ENCODE peak calls at places on chromosomes 1 and 21, in eight cellular contexts. O, Z, M, F, J, U, Y and D are unnamed samples.

GRCh38 chr1:54803761-54804470 is 2.8 kb upstream of the TTC22 start:
- DNase-seq in O (no peak), Z (peak), M (no peak), F (no peak), J (no peak), U (no peak), Y (no peak), D (no peak)

GRCh38 chr1:222919478-222919865 is 104.6 kb downstream of the DISP1 start:
- DNase-seq in O (no peak), Z (peak), M (no peak), F (no peak), J (no peak), U (no peak), Y (no peak), D (no peak)

GRCh38 chr21:25999935-26000582 is 170.5 kb downstream of the APP start:
- DNase-seq in O (no peak), Z (no peak), M (peak), F (no peak), J (no peak), U (peak), Y (no peak), D (no peak)

GRCh38 chr21:29892379-29892778 is 47.4 kb downstream of the GRIK1 start:
- DNase-seq in O (peak), Z (no peak), M (no peak), F (no peak), J (no peak), U (no peak), Y (no peak), D (no peak)

GRCh38 chr1:202709276-202710041 is 795 bp downstream of the SYT2 start:
- DNase-seq in O (no peak), Z (no peak), M (no peak), F (no peak), J (no peak), U (no peak), Y (no peak), D (no peak)

GRCh38 chr1:109821221-109821669 is 57.5 kb upstream of the EPS8L3 start:
- DNase-seq in O (no peak), Z (peak), M (no peak), F (no peak), J (peak), U (no peak), Y (no peak), D (no peak)

GRCh38 chr1:210531475-210532222 is 202.9 kb downstream of the HHAT start:
- DNase-seq in O (no peak), Z (no peak), M (no peak), F (no peak), J (no peak), U (no peak), Y (no peak), D (no peak)

GRCh38 chr1:52602328-52603300 is at the start of gene GPX7:
- DNase-seq in O (no peak), Z (peak), M (peak), F (peak), J (peak), U (peak), Y (peak), D (peak)

GRCh38 chr1:206608108-206608698 is 4.1 kb downstream of the EIF2D start:
- DNase-seq in O (no peak), Z (peak), M (peak), F (no peak), J (no peak), U (peak), Y (no peak), D (no peak)

GRCh38 chr1:29323636-29324035 is 87.3 kb downstream of the PTPRU start:
- DNase-seq in O (no peak), Z (no peak), M (no peak), F (no peak), J (no peak), U (no peak), Y (no peak), D (peak)

GRCh38 chr1:184419734-184420161 is 32.9 kb downstream of the C1orf21 start:
- DNase-seq in O (no peak), Z (peak), M (no peak), F (no peak), J (no peak), U (no peak), Y (no peak), D (no peak)